ENCODE peak calls at places on chromosomes 4 and X, in seven cellular contexts. E is GM23338, I is neuronal stem cell, F is keratinocyte, Y is A549, U is GM23248, P is Karpas-422. K is an unnamed sample.

GRCh38 chr4:168666531-168666930 is 169.7 kb downstream of the PALLD start:
- DNase-seq in E (no peak), I (no peak), F (no peak), Y (no peak), U (peak; percentile 34), P (no peak), K (peak; percentile 89)

GRCh38 chr4:156595041-156595440 is 376.6 kb downstream of the PDGFC start:
- DNase-seq in E (no peak), I (no peak), F (no peak), Y (no peak), U (no peak), P (no peak), K (no peak)

GRCh38 chr4:142365386-142365785 is 480.7 kb downstream of the INPP4B start:
- DNase-seq in E (no peak), I (no peak), F (no peak), Y (no peak), U (peak; percentile 47), P (no peak), K (no peak)

GRCh38 chrX:552496-552895 is 78.1 kb upstream of the SHOX start:
- DNase-seq in E (no peak), I (no peak), F (no peak), Y (no peak), U (no peak), P (no peak), K (no peak)

GRCh38 chrX:140354431-140355120 is 150.3 kb downstream of the SOX3 start:
- DNase-seq in E (peak; percentile 41), I (no peak), F (no peak), Y (no peak), U (no peak), P (no peak), K (no peak)

GRCh38 chr4:78710536-78710935 is 65.6 kb upstream of the BMP2K start:
- DNase-seq in E (no peak), I (no peak), F (peak; percentile 44), Y (no peak), U (peak; percentile 68), P (no peak), K (no peak)

GRCh38 chrX:124028177-124028576 is 66.7 kb downstream of the STAG2 start:
- DNase-seq in E (no peak), I (no peak), F (no peak), Y (no peak), U (peak; percentile 65), P (no peak), K (peak; percentile 60)

GRCh38 chrX:38304010-38304409 is 23.3 kb downstream of the RPGR start:
- DNase-seq in E (peak; percentile 55), I (no peak), F (no peak), Y (peak; percentile 22), U (peak; percentile 21), P (no peak), K (peak; percentile 19)

GRCh38 chrX:123087326-123087725 is 96.8 kb upstream of the GRIA3 start:
- DNase-seq in E (no peak), I (no peak), F (no peak), Y (peak; percentile 38), U (peak; percentile 73), P (no peak), K (no peak)

GRCh38 chr4:23333946-23334878 is 555.6 kb downstream of the PPARGC1A start:
- DNase-seq in E (peak; percentile 85), I (no peak), F (peak; percentile 75), Y (peak; percentile 28), U (peak; percentile 47), P (peak; percentile 94), K (peak; percentile 98)

GRCh38 chrX:146433771-146434170 is 375.8 kb upstream of the CXorf51B start:
- DNase-seq in E (no peak), I (no peak), F (no peak), Y (no peak), U (no peak), P (no peak), K (no peak)

GRCh38 chr4:53962516-53963225 is 101.7 kb downstream of the CHIC2 start:
- DNase-seq in E (no peak), I (peak; percentile 23), F (peak; percentile 60), Y (no peak), U (peak; percentile 88), P (peak; percentile 63), K (peak; percentile 18)

GRCh38 chrX:13194291-13195103 is 125.4 kb downstream of the ATXN3L start:
- DNase-seq in E (no peak), I (no peak), F (no peak), Y (peak; percentile 35), U (no peak), P (no peak), K (peak; percentile 22)

GRCh38 chrX:20252392-20253231 is 14.1 kb downstream of the RPS6KA3 start:
- DNase-seq in E (peak; percentile 66), I (no peak), F (no peak), Y (peak; percentile 65), U (peak; percentile 51), P (peak; percentile 86), K (peak; percentile 56)

GRCh38 chr4:2802618-2803531 is 10.0 kb downstream of the SH3BP2 start:
- DNase-seq in E (no peak), I (no peak), F (no peak), Y (no peak), U (no peak), P (no peak), K (no peak)

GRCh38 chr4:78650106-78651021 is 98.8 kb downstream of the ANXA3 start:
- DNase-seq in E (no peak), I (no peak), F (peak; percentile 61), Y (peak; percentile 38), U (peak; percentile 89), P (no peak), K (peak; percentile 89)

GRCh38 chr4:924107-925096 is 7.7 kb downstream of the GAK start:
- DNase-seq in E (no peak), I (no peak), F (peak; percentile 25), Y (no peak), U (peak; percentile 53), P (no peak), K (peak; percentile 68)

GRCh38 chr4:93791570-93792195 is 36.9 kb upstream of the ATOH1 start:
- DNase-seq in E (peak; percentile 89), I (peak; percentile 68), F (no peak), Y (peak; percentile 44), U (peak; percentile 68), P (peak; percentile 84), K (peak; percentile 23)

GRCh38 chr4:70902577-70903281 is 560 bp downstream of the MOB1B start:
- DNase-seq in E (peak; percentile 57), I (peak; percentile 11), F (no peak), Y (peak; percentile 2), U (peak; percentile 71), P (peak; percentile 64), K (peak; percentile 25)

GRCh38 chr4:2931765-2932560 is 31.2 kb downstream of the NOP14 start:
- DNase-seq in E (peak; percentile 63), I (no peak), F (no peak), Y (no peak), U (no peak), P (peak; percentile 93), K (no peak)

GRCh38 chrX:15864629-15865028 is 10.0 kb upstream of the AP1S2 start:
- DNase-seq in E (no peak), I (no peak), F (no peak), Y (peak; percentile 21), U (peak; percentile 33), P (no peak), K (no peak)

GRCh38 chr4:33071552-33071951 is 2351.4 kb downstream of the PCDH7 start:
- DNase-seq in E (no peak), I (no peak), F (no peak), Y (no peak), U (peak; percentile 56), P (no peak), K (peak; percentile 59)

GRCh38 chr4:33068539-33068938 is 2348.4 kb downstream of the PCDH7 start:
- DNase-seq in E (no peak), I (no peak), F (no peak), Y (no peak), U (no peak), P (no peak), K (no peak)

GRCh38 chr4:33067221-33067620 is 2347.1 kb downstream of the PCDH7 start:
- DNase-seq in E (no peak), I (no peak), F (no peak), Y (no peak), U (peak; percentile 42), P (no peak), K (no peak)

GRCh38 chr4:33073811-33074210 is 2353.6 kb downstream of the PCDH7 start:
- DNase-seq in E (peak; percentile 70), I (peak; percentile 37), F (no peak), Y (no peak), U (peak; percentile 56), P (no peak), K (peak; percentile 67)

GRCh38 chr4:33072340-33073089 is 2352.3 kb downstream of the PCDH7 start:
- DNase-seq in E (no peak), I (no peak), F (no peak), Y (no peak), U (no peak), P (no peak), K (no peak)
- H3K4me2 ChIP-seq in E (no peak overlapping the region), I (no peak overlapping the region), F (no peak overlapping the region), Y (no peak overlapping the region), U (peak overlapping the region; percentile 53), P (no peak overlapping the region), K (no peak overlapping the region)

GRCh38 chrX:40058719-40059118 is 39.0 kb downstream of the BCOR start:
- DNase-seq in E (no peak), I (no peak), F (no peak), Y (no peak), U (no peak), P (no peak), K (no peak)
- H3K4me3 ChIP-seq in E (no peak overlapping the region), I (no peak overlapping the region), F (no peak overlapping the region), Y (no peak overlapping the region), U (no peak overlapping the region), P (no peak overlapping the region), K (no peak overlapping the region)

GRCh38 chr4:40327340-40327739 is 7.8 kb upstream of the CHRNA9 start:
- DNase-seq in E (no peak), I (no peak), F (no peak), Y (no peak), U (no peak), P (peak; percentile 89), K (no peak)

GRCh38 chr4:40325406-40326019 is 9.6 kb upstream of the CHRNA9 start:
- DNase-seq in E (peak; percentile 87), I (peak; percentile 27), F (peak; percentile 40), Y (peak; percentile 73), U (peak; percentile 86), P (peak; percentile 92), K (peak; percentile 81)

GRCh38 chr4:40322853-40323252 is 12.3 kb upstream of the CHRNA9 start:
- DNase-seq in E (no peak), I (no peak), F (no peak), Y (peak; percentile 30), U (no peak), P (no peak), K (no peak)

GRCh38 chr4:40321671-40322131 is 13.4 kb upstream of the CHRNA9 start:
- DNase-seq in E (no peak), I (no peak), F (no peak), Y (peak; percentile 12), U (peak; percentile 47), P (no peak), K (peak; percentile 85)

DNA sequence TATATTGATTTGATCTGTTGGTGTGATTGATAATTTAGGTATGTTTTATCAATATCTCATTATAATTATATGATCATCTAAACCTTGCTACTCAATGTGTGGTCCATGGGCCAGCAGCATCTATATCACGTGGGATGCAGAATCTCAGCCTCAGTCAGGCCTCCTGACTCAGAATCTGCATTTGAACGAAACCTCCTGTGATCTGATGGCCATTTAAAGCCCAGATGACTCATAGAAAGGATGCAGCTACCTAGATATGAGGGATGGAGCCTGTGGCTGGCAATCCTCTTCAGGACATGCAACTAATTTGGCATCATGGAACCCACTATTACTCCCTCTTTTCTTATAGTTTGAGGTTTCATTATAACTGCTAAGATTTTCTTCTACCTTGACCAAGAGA is 11.3 kb upstream of the CHRNA9 start:
- DNase-seq in E (no peak), I (no peak), F (no peak), Y (no peak), U (peak; percentile 36), P (no peak), K (no peak)
- H3K4me2 ChIP-seq in E (peak overlapping the region; percentile 35), I (no peak overlapping the region), F (no peak overlapping the region), Y (no peak overlapping the region), U (no peak overlapping the region), P (no peak overlapping the region), K (no peak overlapping the region)

GRCh38 chrX:118760025-118760424 is 32.6 kb downstream of the IL13RA1 start:
- DNase-seq in E (no peak), I (no peak), F (no peak), Y (no peak), U (no peak), P (no peak), K (no peak)
- H3K4me3 ChIP-seq in E (no peak overlapping the region), I (no peak overlapping the region), F (no peak overlapping the region), Y (no peak overlapping the region), U (no peak overlapping the region), P (no peak overlapping the region), K (no peak overlapping the region)

K was measured in fibroblast of lung.